ENCODE peak calls at places on chromosomes 13 and 19, in five cellular contexts. One of them, this sample, is unnamed.

GRCh38 chr13:110797230-110797877 is 83.9 kb downstream of the ING1 start:
- DNase-seq in endodermal cell: peak; percentile 78
- DNase-seq in mucosa of descending colon: no peak
- DNase-seq in cardiac muscle cell: peak; percentile 30
- DNase-seq in BJ: no peak
- DNase-seq in this sample: no peak

GRCh38 chr13:112943309-112944125 is 25.5 kb upstream of the MCF2L start:
- DNase-seq in endodermal cell: peak; percentile 87
- DNase-seq in mucosa of descending colon: no peak
- DNase-seq in cardiac muscle cell: peak; percentile 35
- DNase-seq in BJ: no peak
- DNase-seq in this sample: no peak

GRCh38 chr19:47005873-47006272 is 13.8 kb upstream of the NPAS1 start:
- DNase-seq in endodermal cell: peak; percentile 69
- DNase-seq in mucosa of descending colon: no peak
- DNase-seq in cardiac muscle cell: no peak
- DNase-seq in BJ: no peak
- DNase-seq in this sample: no peak

GRCh38 chr13:107992542-107992941 is 222.8 kb downstream of the LIG4 start:
- DNase-seq in endodermal cell: no peak
- DNase-seq in mucosa of descending colon: no peak
- DNase-seq in cardiac muscle cell: no peak
- DNase-seq in BJ: no peak
- DNase-seq in this sample: peak; percentile 31

GRCh38 chr13:90706631-90707030 is 640.9 kb upstream of the MIR17HG start:
- DNase-seq in endodermal cell: no peak
- DNase-seq in mucosa of descending colon: no peak
- DNase-seq in cardiac muscle cell: no peak
- DNase-seq in BJ: no peak
- DNase-seq in this sample: no peak

GRCh38 chr13:113551081-113552000 is 33.2 kb upstream of the TFDP1 start:
- DNase-seq in endodermal cell: peak; percentile 33
- DNase-seq in mucosa of descending colon: no peak
- DNase-seq in cardiac muscle cell: no peak
- DNase-seq in BJ: no peak
- DNase-seq in this sample: no peak

GRCh38 chr19:12777217-12778019 is 2.1 kb upstream of the HOOK2 start:
- DNase-seq in endodermal cell: peak; percentile 94
- DNase-seq in mucosa of descending colon: peak; percentile 88
- DNase-seq in cardiac muscle cell: peak; percentile 84
- DNase-seq in BJ: no peak
- DNase-seq in this sample: no peak

GRCh38 chr13:100854091-100854490 is 179.5 kb upstream of the TMTC4 start:
- DNase-seq in endodermal cell: peak; percentile 76
- DNase-seq in mucosa of descending colon: no peak
- DNase-seq in cardiac muscle cell: no peak
- DNase-seq in BJ: no peak
- DNase-seq in this sample: no peak

GRCh38 chr13:112984954-112985802 is 16.2 kb downstream of the MCF2L start:
- DNase-seq in endodermal cell: no peak
- DNase-seq in mucosa of descending colon: peak; percentile 85
- DNase-seq in cardiac muscle cell: no peak
- DNase-seq in BJ: no peak
- DNase-seq in this sample: no peak

GRCh38 chr13:100537951-100538462 is 50.6 kb downstream of the GGACT start:
- DNase-seq in endodermal cell: no peak
- DNase-seq in mucosa of descending colon: no peak
- DNase-seq in cardiac muscle cell: no peak
- DNase-seq in BJ: no peak
- DNase-seq in this sample: no peak

GRCh38 chr13:101417043-101417406 is 717 bp upstream of the NALCN start:
- DNase-seq in endodermal cell: no peak
- DNase-seq in mucosa of descending colon: no peak
- DNase-seq in cardiac muscle cell: peak; percentile 65
- DNase-seq in BJ: no peak
- DNase-seq in this sample: no peak

GRCh38 chr19:38664503-38665211 is 17.2 kb downstream of the ACTN4 start:
- DNase-seq in endodermal cell: peak; percentile 74
- DNase-seq in mucosa of descending colon: no peak
- DNase-seq in cardiac muscle cell: no peak
- DNase-seq in BJ: no peak
- DNase-seq in this sample: no peak

GRCh38 chr19:38674388-38675133 is 27.1 kb downstream of the ACTN4 start:
- DNase-seq in endodermal cell: no peak
- DNase-seq in mucosa of descending colon: no peak
- DNase-seq in cardiac muscle cell: no peak
- DNase-seq in BJ: no peak
- DNase-seq in this sample: no peak

GRCh38 chr19:46745521-46746280 is at the start of gene FKRP:
- DNase-seq in endodermal cell: peak; percentile 76
- DNase-seq in mucosa of descending colon: no peak
- DNase-seq in cardiac muscle cell: no peak
- DNase-seq in BJ: no peak
- DNase-seq in this sample: no peak

GRCh38 chr19:47190167-47190727 is 40.8 kb downstream of the BBC3 start:
- DNase-seq in endodermal cell: no peak
- DNase-seq in mucosa of descending colon: peak; percentile 73
- DNase-seq in cardiac muscle cell: peak; percentile 89
- DNase-seq in BJ: no peak
- DNase-seq in this sample: peak; percentile 67

GRCh38 chr13:39930544-39931444 is 275.3 kb downstream of the COG6 start:
- DNase-seq in endodermal cell: no peak
- DNase-seq in mucosa of descending colon: no peak
- DNase-seq in cardiac muscle cell: no peak
- DNase-seq in BJ: no peak
- DNase-seq in this sample: no peak

GRCh38 chr19:35013820-35014754 is 14.0 kb downstream of the GRAMD1A start:
- DNase-seq in endodermal cell: no peak
- DNase-seq in mucosa of descending colon: no peak
- DNase-seq in cardiac muscle cell: peak; percentile 38
- DNase-seq in BJ: no peak
- DNase-seq in this sample: no peak

GRCh38 chr13:112131740-112132113 is 64.8 kb downstream of the SOX1 start:
- DNase-seq in endodermal cell: peak; percentile 30
- DNase-seq in mucosa of descending colon: no peak
- DNase-seq in cardiac muscle cell: no peak
- DNase-seq in BJ: no peak
- DNase-seq in this sample: no peak

GRCh38 chr13:33258437-33259193 is 26.9 kb downstream of the STARD13 start:
- DNase-seq in endodermal cell: no peak
- DNase-seq in mucosa of descending colon: no peak
- DNase-seq in cardiac muscle cell: peak; percentile 83
- DNase-seq in BJ: no peak
- DNase-seq in this sample: no peak

GRCh38 chr19:57245066-57245465 is 4.6 kb downstream of the ZNF805 start:
- DNase-seq in endodermal cell: no peak
- DNase-seq in mucosa of descending colon: no peak
- DNase-seq in cardiac muscle cell: no peak
- DNase-seq in BJ: no peak
- DNase-seq in this sample: no peak

GRCh38 chr19:17952041-17952976 is 14.6 kb upstream of the KCNN1 start:
- DNase-seq in endodermal cell: peak; percentile 68
- DNase-seq in mucosa of descending colon: no peak
- DNase-seq in cardiac muscle cell: no peak
- DNase-seq in BJ: no peak
- DNase-seq in this sample: no peak

GRCh38 chr19:55452381-55453325 is 8.8 kb downstream of the ISOC2 start:
- DNase-seq in endodermal cell: peak; percentile 96
- DNase-seq in mucosa of descending colon: no peak
- DNase-seq in cardiac muscle cell: peak; percentile 88
- DNase-seq in BJ: peak; percentile 25
- DNase-seq in this sample: no peak

GRCh38 chr13:100063906-100064305 is 25.0 kb upstream of the PCCA start:
- DNase-seq in endodermal cell: no peak
- DNase-seq in mucosa of descending colon: no peak
- DNase-seq in cardiac muscle cell: no peak
- DNase-seq in BJ: no peak
- DNase-seq in this sample: no peak

GRCh38 chr19:33334271-33334670 is 31.9 kb upstream of the CEBPA start:
- DNase-seq in endodermal cell: no peak
- DNase-seq in mucosa of descending colon: no peak
- DNase-seq in cardiac muscle cell: no peak
- DNase-seq in BJ: no peak
- DNase-seq in this sample: no peak

GRCh38 chr19:16587031-16588023 is 15.1 kb upstream of the SLC35E1 start:
- DNase-seq in endodermal cell: peak; percentile 63
- DNase-seq in mucosa of descending colon: peak; percentile 82
- DNase-seq in cardiac muscle cell: no peak
- DNase-seq in BJ: no peak
- DNase-seq in this sample: no peak

DNA sequence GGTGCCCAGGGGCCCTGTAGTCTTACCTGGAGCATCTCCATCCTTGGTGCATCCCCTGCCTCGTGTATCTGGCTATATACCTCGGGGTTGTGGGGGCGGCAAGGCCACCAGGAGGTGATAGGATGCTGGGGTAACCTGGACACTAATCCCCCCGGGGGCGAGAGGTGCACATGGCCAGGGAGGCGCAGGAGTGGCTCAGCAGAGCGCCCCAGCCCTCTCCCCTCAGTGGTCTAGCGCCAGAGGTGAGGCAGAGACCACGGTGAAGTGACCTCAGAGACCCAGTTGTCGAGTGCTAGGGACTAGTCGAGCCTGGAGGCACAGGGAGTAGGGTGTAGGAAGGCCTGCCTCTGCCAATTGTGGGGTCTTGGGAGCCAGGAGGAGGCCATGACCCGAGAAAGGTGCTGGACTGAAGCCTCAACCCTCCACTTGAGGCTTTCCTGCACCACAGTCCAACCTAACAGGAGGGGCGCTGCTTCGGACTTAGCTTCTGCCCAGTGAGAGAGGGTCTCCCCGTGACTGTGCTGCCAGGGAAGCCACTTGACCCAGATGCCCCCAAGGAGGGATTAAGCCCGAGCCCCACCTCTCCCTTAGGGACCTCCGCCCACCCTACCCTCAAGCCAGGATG is at the start of gene LHB:
- DNase-seq in endodermal cell: no peak
- DNase-seq in mucosa of descending colon: no peak
- DNase-seq in cardiac muscle cell: no peak
- DNase-seq in BJ: no peak
- DNase-seq in this sample: no peak
- H3K4me3 ChIP-seq in endodermal cell: peak within 1 kb of the TSS; percentile 69
- H3K4me3 ChIP-seq in mucosa of descending colon: no peak within 1 kb of the TSS
- H3K4me3 ChIP-seq in cardiac muscle cell: peak within 1 kb of the TSS; percentile 10
- H3K4me3 ChIP-seq in BJ: peak within 1 kb of the TSS; percentile 45
- H3K4me3 ChIP-seq in this sample: peak within 1 kb of the TSS; percentile 28

DNA sequence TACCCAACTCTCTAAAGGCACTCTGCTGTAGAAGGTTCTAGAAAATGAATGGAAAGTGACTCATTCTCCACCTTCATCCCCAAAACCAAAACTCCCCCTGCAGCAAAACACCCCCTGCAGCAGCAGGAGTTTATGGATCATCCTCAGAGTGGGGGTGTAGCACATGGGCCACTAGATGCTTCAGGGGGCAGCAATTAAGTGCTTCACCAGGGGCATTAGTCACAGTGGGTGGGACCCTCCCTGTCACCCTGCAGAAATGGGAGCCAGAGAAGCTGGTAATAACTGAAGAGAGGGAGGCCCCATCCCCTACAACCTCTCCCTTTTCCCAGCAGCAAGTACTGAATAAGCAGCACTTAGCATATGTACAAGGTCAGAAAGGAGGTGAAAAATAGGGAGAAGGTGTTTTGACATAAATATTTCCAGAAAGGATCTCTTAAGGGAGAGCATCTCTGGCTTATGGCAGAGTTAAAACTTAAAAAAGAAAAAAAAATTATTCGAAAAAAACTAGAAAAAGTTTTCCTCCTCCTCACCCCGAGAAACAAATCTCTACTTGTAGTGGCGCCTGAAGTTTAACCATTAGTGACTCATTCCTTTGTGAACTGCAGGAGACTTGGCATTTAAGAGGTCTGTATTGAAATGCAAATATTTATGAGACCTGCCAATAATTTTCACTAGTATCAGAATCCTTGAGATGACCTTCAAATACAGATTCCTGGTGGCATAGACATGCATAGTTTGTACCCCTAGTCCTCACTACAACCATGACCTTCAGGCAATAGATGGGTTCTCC is 64.7 kb upstream of the MED4 start:
- DNase-seq in endodermal cell: peak; percentile 64
- DNase-seq in mucosa of descending colon: no peak
- DNase-seq in cardiac muscle cell: no peak
- DNase-seq in BJ: no peak
- DNase-seq in this sample: peak; percentile 45
- H3K4me3 ChIP-seq in endodermal cell: no peak overlapping the region
- H3K4me3 ChIP-seq in mucosa of descending colon: no peak overlapping the region
- H3K4me3 ChIP-seq in cardiac muscle cell: no peak overlapping the region
- H3K4me3 ChIP-seq in BJ: no peak overlapping the region
- H3K4me3 ChIP-seq in this sample: no peak overlapping the region

DNA sequence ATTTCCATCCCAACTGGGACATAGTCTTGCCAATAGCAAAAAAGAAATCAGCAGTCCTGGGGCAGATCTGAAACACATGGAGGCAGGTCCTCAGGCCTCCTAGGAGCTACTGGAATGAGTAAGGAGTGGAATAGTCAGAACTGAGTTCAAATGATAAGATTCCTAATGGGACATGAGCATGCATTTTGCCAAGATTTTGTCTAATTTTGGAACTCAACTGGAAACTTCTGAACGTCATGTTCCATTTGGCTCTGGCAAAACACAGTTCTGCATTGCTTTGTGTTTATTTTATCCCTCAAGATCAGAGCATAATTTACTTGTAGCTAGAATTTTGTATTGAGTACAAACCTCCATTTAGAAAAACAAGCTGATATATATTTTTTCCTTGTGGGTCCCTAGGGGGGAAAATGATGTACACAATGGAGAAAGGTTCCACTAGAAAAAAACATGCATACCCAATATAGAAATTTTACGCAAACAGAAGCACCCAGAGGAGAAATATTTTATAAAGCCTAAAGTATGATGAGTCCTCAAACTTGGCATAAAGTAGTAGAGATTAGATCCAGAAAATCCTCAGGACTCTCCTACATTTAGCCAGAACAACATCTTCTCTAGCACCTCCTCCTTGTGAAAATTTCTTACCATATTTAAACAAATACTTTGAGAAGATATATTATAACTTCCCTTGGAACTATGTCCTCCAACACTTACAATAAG is 149.0 kb upstream of the SERP2 start:
- DNase-seq in endodermal cell: no peak
- DNase-seq in mucosa of descending colon: no peak
- DNase-seq in cardiac muscle cell: peak; percentile 55
- DNase-seq in BJ: no peak
- DNase-seq in this sample: no peak
- H3K4me3 ChIP-seq in endodermal cell: no peak overlapping the region
- H3K4me3 ChIP-seq in mucosa of descending colon: no peak overlapping the region
- H3K4me3 ChIP-seq in cardiac muscle cell: no peak overlapping the region
- H3K4me3 ChIP-seq in BJ: no peak overlapping the region
- H3K4me3 ChIP-seq in this sample: no peak overlapping the region

GRCh38 chr13:50894042-50894441 is 15.5 kb upstream of the RNASEH2B start:
- DNase-seq in endodermal cell: no peak
- DNase-seq in mucosa of descending colon: no peak
- DNase-seq in cardiac muscle cell: no peak
- DNase-seq in BJ: no peak
- DNase-seq in this sample: no peak

GRCh38 chr13:50892162-50892944 is 17.2 kb upstream of the RNASEH2B start:
- DNase-seq in endodermal cell: no peak
- DNase-seq in mucosa of descending colon: peak; percentile 60
- DNase-seq in cardiac muscle cell: no peak
- DNase-seq in BJ: no peak
- DNase-seq in this sample: no peak

GRCh38 chr13:50894504-50894903 is 15.1 kb upstream of the RNASEH2B start:
- DNase-seq in endodermal cell: no peak
- DNase-seq in mucosa of descending colon: no peak
- DNase-seq in cardiac muscle cell: no peak
- DNase-seq in BJ: no peak
- DNase-seq in this sample: no peak

GRCh38 chr13:50891206-50891605 is 18.4 kb upstream of the RNASEH2B start:
- DNase-seq in endodermal cell: no peak
- DNase-seq in mucosa of descending colon: no peak
- DNase-seq in cardiac muscle cell: no peak
- DNase-seq in BJ: no peak
- DNase-seq in this sample: no peak

GRCh38 chr13:50893211-50893852 is 16.3 kb upstream of the RNASEH2B start:
- DNase-seq in endodermal cell: no peak
- DNase-seq in mucosa of descending colon: no peak
- DNase-seq in cardiac muscle cell: peak; percentile 29
- DNase-seq in BJ: no peak
- DNase-seq in this sample: no peak
- H3K4me3 ChIP-seq in endodermal cell: no peak overlapping the region
- H3K4me3 ChIP-seq in mucosa of descending colon: no peak overlapping the region
- H3K4me3 ChIP-seq in cardiac muscle cell: no peak overlapping the region
- H3K4me3 ChIP-seq in BJ: no peak overlapping the region
- H3K4me3 ChIP-seq in this sample: no peak overlapping the region